ENCODE peak calls at places on chromosomes 3 and 15, in ten cellular contexts. S is IMR-90, M is adipocyte, A is tibial artery, Z is ovary, Y is WERI-Rb-1, L is uterus, U is pancreas, D is HCT116, K is coronary artery. V is an unnamed sample.

GRCh38 chr3:194893121-194893979 is 207.7 kb downstream of the FAM43A start:
- DNase-seq in S (no peak), M (no peak), A (no peak), Z (no peak), Y (no peak), L (no peak), U (no peak), D (no peak), K (peak; percentile 50), V (peak; percentile 11)

GRCh38 chr3:184752361-184752760 is 40.5 kb upstream of the MAGEF1 start:
- DNase-seq in S (no peak), M (no peak), A (no peak), Z (no peak), Y (no peak), L (no peak), U (peak; percentile 21), D (no peak), K (no peak), V (no peak)

GRCh38 chr3:50119786-50120185 is 31.1 kb downstream of the RBM5 start:
- DNase-seq in S (no peak), M (no peak), A (no peak), Z (no peak), Y (no peak), L (no peak), U (no peak), D (no peak), K (no peak), V (no peak)

GRCh38 chr3:105527949-105528348 is 161.2 kb downstream of the ALCAM start:
- DNase-seq in S (peak; percentile 49), M (no peak), A (no peak), Z (no peak), Y (no peak), L (no peak), U (no peak), D (peak; percentile 40), K (no peak), V (no peak)

GRCh38 chr3:8442993-8443670 is 58.5 kb upstream of the LMCD1 start:
- DNase-seq in S (no peak), M (peak; percentile 27), A (no peak), Z (no peak), Y (no peak), L (no peak), U (no peak), D (no peak), K (no peak), V (no peak)

GRCh38 chr15:43299884-43300283 is 30.5 kb downstream of the LCMT2 start:
- DNase-seq in S (no peak), M (no peak), A (no peak), Z (no peak), Y (no peak), L (no peak), U (no peak), D (no peak), K (no peak), V (no peak)

GRCh38 chr3:73523661-73524060 is 101.1 kb downstream of the PDZRN3 start:
- DNase-seq in S (no peak), M (no peak), A (no peak), Z (no peak), Y (no peak), L (no peak), U (no peak), D (no peak), K (no peak), V (no peak)

GRCh38 chr3:15420871-15421270 is 6.5 kb downstream of the METTL6 start:
- DNase-seq in S (peak; percentile 53), M (no peak), A (no peak), Z (no peak), Y (no peak), L (no peak), U (no peak), D (no peak), K (no peak), V (no peak)

GRCh38 chr3:132032959-132033358 is 1.9 kb downstream of the CPNE4 start:
- DNase-seq in S (no peak), M (no peak), A (no peak), Z (no peak), Y (no peak), L (no peak), U (no peak), D (no peak), K (no peak), V (no peak)

GRCh38 chr3:132034097-132034485 is 723 bp downstream of the CPNE4 start:
- DNase-seq in S (no peak), M (no peak), A (no peak), Z (no peak), Y (peak; percentile 9), L (no peak), U (no peak), D (no peak), K (no peak), V (no peak)

GRCh38 chr3:132034486-132035464 is at the start of gene CPNE4:
- DNase-seq in S (peak; percentile 51), M (peak; percentile 84), A (peak; percentile 58), Z (peak; percentile 56), Y (peak; percentile 91), L (peak; percentile 14), U (peak; percentile 83), D (peak; percentile 33), K (no peak), V (peak; percentile 62)

GRCh38 chr3:132029182-132029902 is 5.5 kb downstream of the CPNE4 start:
- DNase-seq in S (peak; percentile 61), M (peak; percentile 92), A (peak; percentile 76), Z (peak; percentile 55), Y (peak; percentile 91), L (peak; percentile 21), U (peak; percentile 83), D (peak; percentile 69), K (no peak), V (peak; percentile 81)

GRCh38 chr3:132033471-132033870 is 1.3 kb downstream of the CPNE4 start:
- DNase-seq in S (no peak), M (no peak), A (no peak), Z (no peak), Y (no peak), L (no peak), U (no peak), D (no peak), K (no peak), V (no peak)
- H3K4me3 ChIP-seq in S (no peak overlapping the region), M (no peak overlapping the region), A (no peak overlapping the region), Z (no peak overlapping the region), Y (no peak overlapping the region), L (no peak overlapping the region), U (no peak overlapping the region), D (no peak overlapping the region), K (no peak overlapping the region), V (no peak overlapping the region)

GRCh38 chr3:147418352-147418751 is 9.2 kb downstream of the ZIC1 start:
- DNase-seq in S (no peak), M (no peak), A (no peak), Z (no peak), Y (no peak), L (no peak), U (no peak), D (no peak), K (no peak), V (no peak)
- H3K4me3 ChIP-seq in S (no peak overlapping the region), M (no peak overlapping the region), A (no peak overlapping the region), Z (no peak overlapping the region), Y (no peak overlapping the region), L (no peak overlapping the region), U (no peak overlapping the region), D (no peak overlapping the region), K (peak overlapping the region; percentile 59), V (no peak overlapping the region)

GRCh38 chr3:23669541-23670255 is 136.1 kb upstream of the UBE2E1 start:
- DNase-seq in S (no peak), M (no peak), A (no peak), Z (no peak), Y (no peak), L (no peak), U (no peak), D (peak; percentile 56), K (no peak), V (no peak)

GRCh38 chr3:23675010-23675409 is 130.7 kb upstream of the UBE2E1 start:
- DNase-seq in S (no peak), M (no peak), A (no peak), Z (no peak), Y (no peak), L (no peak), U (no peak), D (no peak), K (no peak), V (no peak)

GRCh38 chr3:23668430-23668904 is 137.3 kb upstream of the UBE2E1 start:
- DNase-seq in S (peak; percentile 94), M (peak; percentile 80), A (no peak), Z (no peak), Y (no peak), L (no peak), U (no peak), D (peak; percentile 95), K (no peak), V (no peak)

GRCh38 chr3:23672628-23673027 is 133.1 kb upstream of the UBE2E1 start:
- DNase-seq in S (no peak), M (no peak), A (no peak), Z (no peak), Y (no peak), L (no peak), U (no peak), D (no peak), K (no peak), V (no peak)

GRCh38 chr3:23671901-23672589 is 133.7 kb upstream of the UBE2E1 start:
- DNase-seq in S (no peak), M (no peak), A (no peak), Z (peak; percentile 39), Y (no peak), L (no peak), U (no peak), D (no peak), K (no peak), V (no peak)
- H3K4me3 ChIP-seq in S (no peak overlapping the region), M (peak overlapping the region; percentile 74), A (peak overlapping the region; percentile 42), Z (peak overlapping the region; percentile 16), Y (no peak overlapping the region), L (peak overlapping the region; percentile 24), U (no peak overlapping the region), D (no peak overlapping the region), K (peak overlapping the region; percentile 66), V (peak overlapping the region; percentile 45)

GRCh38 chr3:52196977-52197376 is 983 bp upstream of the ALAS1 start:
- DNase-seq in S (no peak), M (no peak), A (no peak), Z (peak; percentile 48), Y (no peak), L (no peak), U (peak; percentile 62), D (no peak), K (no peak), V (no peak)

GRCh38 chr3:52195823-52196331 is 2.1 kb upstream of the ALAS1 start:
- DNase-seq in S (peak; percentile 75), M (peak; percentile 79), A (peak; percentile 32), Z (peak; percentile 37), Y (no peak), L (no peak), U (no peak), D (no peak), K (no peak), V (no peak)

GRCh38 chr3:52197842-52198625 is at the start of gene ALAS1:
- DNase-seq in S (peak; percentile 82), M (peak; percentile 97), A (peak; percentile 91), Z (peak; percentile 97), Y (peak; percentile 87), L (peak; percentile 91), U (peak; percentile 94), D (peak; percentile 65), K (peak; percentile 91), V (peak; percentile 94)

GRCh38 chr3:52198643-52199608 is 966 bp downstream of the ALAS1 start:
- DNase-seq in S (no peak), M (no peak), A (no peak), Z (peak; percentile 31), Y (no peak), L (no peak), U (no peak), D (no peak), K (no peak), V (no peak)

DNA sequence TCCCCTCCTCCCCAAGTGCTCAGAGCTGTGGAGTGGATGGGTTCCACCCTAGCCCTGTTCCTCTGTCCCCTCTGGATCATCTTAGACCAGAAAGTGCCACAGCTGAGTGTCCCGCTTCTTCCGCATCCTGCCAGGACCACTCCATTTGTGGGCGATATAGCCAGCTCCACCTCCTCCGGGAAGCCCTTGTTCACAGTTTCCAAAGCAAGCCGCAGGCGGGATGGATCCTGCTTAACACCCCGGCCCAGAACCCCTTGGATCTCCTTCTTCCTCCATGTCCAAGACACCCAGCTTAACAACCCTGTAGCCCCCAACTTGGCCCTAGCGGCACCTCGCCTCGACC is 490 bp upstream of the ALAS1 start:
- DNase-seq in S (no peak), M (no peak), A (no peak), Z (no peak), Y (no peak), L (no peak), U (no peak), D (no peak), K (no peak), V (no peak)
- H3K4me3 ChIP-seq in S (peak overlapping the region; percentile 22), M (peak overlapping the region; percentile 91), A (peak overlapping the region; percentile 86), Z (peak overlapping the region; percentile 80), Y (peak overlapping the region; percentile 19), L (peak overlapping the region; percentile 97), U (peak overlapping the region; percentile 92), D (peak overlapping the region; percentile 79), K (peak overlapping the region; percentile 93), V (peak overlapping the region; percentile 88)

V was measured in right atrium auricular region.